ENCODE peak calls at places on chromosomes 1 and 21, in four cellular contexts. H, I, A and Q are unnamed samples.

GRCh38 chr21:9837946-9838801 is 683.2 kb upstream of the TPTE start:
- DNase-seq in H (no peak), I (no peak), A (no peak), Q (no peak)

GRCh38 chr1:89363638-89364536 is at the start of gene GBP6:
- DNase-seq in H (no peak), I (no peak), A (no peak), Q (no peak)

GRCh38 chr1:230986976-230987375 is 8.1 kb downstream of the ARV1 start:
- DNase-seq in H (no peak), I (no peak), A (no peak), Q (no peak)

GRCh38 chr1:208069908-208070307 is 159.0 kb upstream of the CD34 start:
- DNase-seq in H (no peak), I (no peak), A (no peak), Q (no peak)

GRCh38 chr1:212655668-212656440 is 43.8 kb downstream of the BATF3 start:
- DNase-seq in H (no peak), I (no peak), A (no peak), Q (no peak)

GRCh38 chr1:8495928-8496401 is 178.1 kb downstream of the SLC45A1 start:
- DNase-seq in H (no peak), I (no peak), A (no peak), Q (no peak)

GRCh38 chr1:22237433-22238093 is 94.7 kb upstream of the WNT4 start:
- DNase-seq in H (no peak), I (no peak), A (no peak), Q (no peak)

GRCh38 chr1:197688233-197688632 is 87.0 kb downstream of the DENND1B start:
- DNase-seq in H (no peak), I (no peak), A (no peak), Q (no peak)

GRCh38 chr21:40770435-40771055 is 76.4 kb downstream of the DSCAM start:
- DNase-seq in H (no peak), I (no peak), A (no peak), Q (no peak)

GRCh38 chr1:12400030-12400693 is 170.3 kb downstream of the VPS13D start:
- DNase-seq in H (no peak), I (no peak), A (no peak), Q (no peak)

GRCh38 chr1:24252185-24252584 is 65.1 kb upstream of the IFNLR1 start:
- DNase-seq in H (no peak), I (no peak), A (no peak), Q (no peak)